ENCODE peak calls at places on chromosome 14, in six cellular contexts. One of them, this sample, is unnamed.

GRCh38 chr14:93023039-93023438 is 92.7 kb downstream of the ITPK1 start:
- DNase-seq in HepG2: peak; percentile 78
- DNase-seq in heart left ventricle: no peak
- DNase-seq in stomach: no peak
- DNase-seq in K562: peak; percentile 47
- DNase-seq in prostate gland: no peak
- DNase-seq in this sample: no peak

GRCh38 chr14:98136019-98136418 is 1136.0 kb downstream of the BCL11B start:
- DNase-seq in prostate gland: no peak
- DNase-seq in K562: no peak
- DNase-seq in HepG2: no peak
- DNase-seq in heart left ventricle: no peak
- DNase-seq in stomach: no peak
- DNase-seq in this sample: no peak

GRCh38 chr14:74907744-74908143 is 15.3 kb downstream of the RPS6KL1 start:
- DNase-seq in stomach: no peak
- DNase-seq in prostate gland: no peak
- DNase-seq in heart left ventricle: no peak
- DNase-seq in K562: no peak
- DNase-seq in HepG2: no peak
- DNase-seq in this sample: no peak

GRCh38 chr14:76775695-76776305 is 14.5 kb downstream of the VASH1 start:
- DNase-seq in heart left ventricle: no peak
- DNase-seq in stomach: no peak
- DNase-seq in K562: no peak
- DNase-seq in HepG2: no peak
- DNase-seq in prostate gland: no peak
- DNase-seq in this sample: no peak

GRCh38 chr14:54483073-54483745 is 5.6 kb downstream of the GMFB start:
- DNase-seq in K562: no peak
- DNase-seq in heart left ventricle: no peak
- DNase-seq in stomach: no peak
- DNase-seq in HepG2: peak; percentile 76
- DNase-seq in prostate gland: no peak
- DNase-seq in this sample: no peak

GRCh38 chr14:100585448-100586152 is 1.6 kb downstream of the BEGAIN start:
- DNase-seq in K562: no peak
- DNase-seq in stomach: no peak
- DNase-seq in HepG2: no peak
- DNase-seq in heart left ventricle: no peak
- DNase-seq in prostate gland: no peak
- DNase-seq in this sample: no peak

GRCh38 chr14:104202259-104203070 is 64.1 kb downstream of the KIF26A start:
- DNase-seq in heart left ventricle: no peak
- DNase-seq in prostate gland: peak; percentile 39
- DNase-seq in K562: no peak
- DNase-seq in HepG2: no peak
- DNase-seq in stomach: peak; percentile 94
- DNase-seq in this sample: no peak

GRCh38 chr14:52314521-52315354 is 626 bp downstream of the PTGER2 start:
- DNase-seq in heart left ventricle: no peak
- DNase-seq in prostate gland: no peak
- DNase-seq in K562: no peak
- DNase-seq in HepG2: no peak
- DNase-seq in stomach: peak; percentile 34
- DNase-seq in this sample: peak; percentile 42

GRCh38 chr14:99595034-99595433 is 9.0 kb downstream of the CCDC85C start:
- DNase-seq in heart left ventricle: no peak
- DNase-seq in prostate gland: no peak
- DNase-seq in stomach: no peak
- DNase-seq in HepG2: no peak
- DNase-seq in K562: no peak
- DNase-seq in this sample: no peak

GRCh38 chr14:46048127-46048526 is 603.5 kb downstream of the RPL10L start:
- DNase-seq in prostate gland: no peak
- DNase-seq in stomach: peak; percentile 27
- DNase-seq in heart left ventricle: no peak
- DNase-seq in HepG2: peak; percentile 4
- DNase-seq in K562: peak; percentile 1
- DNase-seq in this sample: no peak

GRCh38 chr14:65206448-65207096 is 104.3 kb upstream of the MAX start:
- DNase-seq in K562: no peak
- DNase-seq in HepG2: no peak
- DNase-seq in stomach: no peak
- DNase-seq in heart left ventricle: no peak
- DNase-seq in prostate gland: no peak
- DNase-seq in this sample: no peak

GRCh38 chr14:96303981-96304380 is 48.0 kb downstream of the BDKRB1 start:
- DNase-seq in heart left ventricle: no peak
- DNase-seq in K562: no peak
- DNase-seq in stomach: no peak
- DNase-seq in prostate gland: no peak
- DNase-seq in HepG2: no peak
- DNase-seq in this sample: no peak

GRCh38 chr14:104085032-104085888 is at the start of gene ASPG:
- DNase-seq in K562: peak; percentile 11
- DNase-seq in prostate gland: no peak
- DNase-seq in stomach: peak; percentile 55
- DNase-seq in heart left ventricle: peak; percentile 41
- DNase-seq in HepG2: no peak
- DNase-seq in this sample: peak; percentile 81

GRCh38 chr14:58793096-58793740 is 155.5 kb downstream of the DACT1 start:
- DNase-seq in heart left ventricle: no peak
- DNase-seq in K562: no peak
- DNase-seq in prostate gland: no peak
- DNase-seq in HepG2: no peak
- DNase-seq in stomach: no peak
- DNase-seq in this sample: no peak

GRCh38 chr14:105924951-105925591 is 398.7 kb downstream of the TMEM121 start:
- DNase-seq in K562: no peak
- DNase-seq in stomach: no peak
- DNase-seq in HepG2: no peak
- DNase-seq in heart left ventricle: no peak
- DNase-seq in prostate gland: no peak
- DNase-seq in this sample: peak; percentile 18

GRCh38 chr14:105927094-105927475 is 400.7 kb downstream of the TMEM121 start:
- DNase-seq in prostate gland: no peak
- DNase-seq in stomach: no peak
- DNase-seq in heart left ventricle: no peak
- DNase-seq in K562: no peak
- DNase-seq in HepG2: no peak
- DNase-seq in this sample: peak; percentile 31

GRCh38 chr14:105927661-105928060 is 401.3 kb downstream of the TMEM121 start:
- DNase-seq in stomach: no peak
- DNase-seq in prostate gland: no peak
- DNase-seq in K562: no peak
- DNase-seq in heart left ventricle: no peak
- DNase-seq in HepG2: no peak
- DNase-seq in this sample: peak; percentile 27

GRCh38 chr14:105926415-105927093 is 400.2 kb downstream of the TMEM121 start:
- DNase-seq in heart left ventricle: no peak
- DNase-seq in K562: no peak
- DNase-seq in HepG2: no peak
- DNase-seq in stomach: no peak
- DNase-seq in prostate gland: no peak
- DNase-seq in this sample: peak; percentile 9

DNA sequence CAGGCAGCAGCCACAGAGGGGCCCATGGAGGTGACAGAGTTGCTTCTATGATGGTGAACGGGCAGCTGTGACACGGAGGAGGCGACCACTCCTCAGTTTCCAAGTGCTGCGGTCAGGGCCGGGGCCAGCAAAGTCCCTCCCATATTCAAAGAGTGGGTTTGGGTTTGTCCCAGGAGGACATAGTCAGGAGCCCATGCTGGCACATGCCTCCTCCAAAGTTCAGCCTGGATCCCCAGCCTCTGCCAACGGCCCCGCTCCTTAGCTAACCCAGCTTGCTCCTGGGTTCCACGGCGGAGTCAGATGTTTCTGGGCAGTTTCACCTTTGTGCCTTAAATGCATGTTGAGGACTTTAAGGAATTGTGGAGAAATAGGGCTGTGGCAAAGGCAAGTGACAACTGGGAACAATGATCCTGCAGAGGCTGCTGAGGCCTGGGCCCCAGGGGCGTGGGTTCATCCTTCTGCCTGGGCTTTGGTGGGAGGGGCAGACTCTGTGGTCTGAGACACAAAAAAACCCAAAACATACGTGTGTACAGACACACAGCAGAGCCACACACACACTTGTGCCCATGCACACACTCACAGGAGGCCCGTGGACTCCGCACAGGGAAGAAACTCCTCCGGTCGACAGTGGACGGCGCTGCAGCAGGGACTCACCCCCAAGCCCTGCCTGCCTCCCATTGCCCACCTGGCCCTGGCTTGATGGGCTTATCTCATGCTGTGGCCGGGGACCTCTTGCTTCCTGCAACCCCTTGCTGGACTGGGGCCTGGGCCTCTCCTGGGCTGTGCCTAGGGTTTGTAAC is 399.4 kb downstream of the TMEM121 start:
- DNase-seq in prostate gland: no peak
- DNase-seq in stomach: no peak
- DNase-seq in heart left ventricle: peak; percentile 3
- DNase-seq in HepG2: no peak
- DNase-seq in K562: no peak
- DNase-seq in this sample: peak; percentile 14
- H3K9me3 ChIP-seq in prostate gland: no peaks in the 10 kb centered on the region
- H3K9me3 ChIP-seq in stomach: peaks cover 10% of the 10 kb centered on the region
- H3K9me3 ChIP-seq in heart left ventricle: peaks cover 12% of the 10 kb centered on the region
- H3K9me3 ChIP-seq in HepG2: no peaks in the 10 kb centered on the region
- H3K9me3 ChIP-seq in K562: no peaks in the 10 kb centered on the region
- H3K9me3 ChIP-seq in this sample: no peaks in the 10 kb centered on the region

GRCh38 chr14:105859717-105860614 is 333.6 kb downstream of the TMEM121 start:
- DNase-seq in K562: no peak
- DNase-seq in heart left ventricle: no peak
- DNase-seq in stomach: peak; percentile 25
- DNase-seq in HepG2: no peak
- DNase-seq in prostate gland: no peak
- DNase-seq in this sample: peak; percentile 16
- H3K9me3 ChIP-seq in K562: no peaks in the 10 kb centered on the region
- H3K9me3 ChIP-seq in heart left ventricle: no peaks in the 10 kb centered on the region
- H3K9me3 ChIP-seq in stomach: no peaks in the 10 kb centered on the region
- H3K9me3 ChIP-seq in HepG2: no peaks in the 10 kb centered on the region
- H3K9me3 ChIP-seq in prostate gland: no peaks in the 10 kb centered on the region
- H3K9me3 ChIP-seq in this sample: no peaks in the 10 kb centered on the region

GRCh38 chr14:28773917-28774691 is 7.5 kb downstream of the FOXG1 start:
- DNase-seq in stomach: no peak
- DNase-seq in K562: peak; percentile 43
- DNase-seq in HepG2: no peak
- DNase-seq in heart left ventricle: no peak
- DNase-seq in prostate gland: no peak
- DNase-seq in this sample: no peak
- H3K9me3 ChIP-seq in stomach: peaks cover 3% of the 10 kb centered on the region
- H3K9me3 ChIP-seq in K562: no peaks in the 10 kb centered on the region
- H3K9me3 ChIP-seq in HepG2: no peaks in the 10 kb centered on the region
- H3K9me3 ChIP-seq in heart left ventricle: no peaks in the 10 kb centered on the region
- H3K9me3 ChIP-seq in prostate gland: no peaks in the 10 kb centered on the region
- H3K9me3 ChIP-seq in this sample: no peaks in the 10 kb centered on the region

GRCh38 chr14:105894125-105894977 is 368.0 kb downstream of the TMEM121 start:
- DNase-seq in prostate gland: no peak
- DNase-seq in heart left ventricle: no peak
- DNase-seq in stomach: no peak
- DNase-seq in K562: no peak
- DNase-seq in HepG2: no peak
- DNase-seq in this sample: peak; percentile 11

GRCh38 chr14:105897725-105898113 is 371.3 kb downstream of the TMEM121 start:
- DNase-seq in heart left ventricle: peak; percentile 2
- DNase-seq in prostate gland: no peak
- DNase-seq in stomach: no peak
- DNase-seq in K562: no peak
- DNase-seq in HepG2: no peak
- DNase-seq in this sample: no peak

GRCh38 chr14:105898482-105899010 is 372.2 kb downstream of the TMEM121 start:
- DNase-seq in stomach: no peak
- DNase-seq in prostate gland: no peak
- DNase-seq in HepG2: no peak
- DNase-seq in heart left ventricle: peak; percentile 2
- DNase-seq in K562: no peak
- DNase-seq in this sample: no peak

GRCh38 chr14:105891631-105892452 is 365.5 kb downstream of the TMEM121 start:
- DNase-seq in HepG2: no peak
- DNase-seq in K562: no peak
- DNase-seq in prostate gland: no peak
- DNase-seq in stomach: peak; percentile 17
- DNase-seq in heart left ventricle: peak; percentile 2
- DNase-seq in this sample: no peak

GRCh38 chr14:105894978-105895881 is 368.8 kb downstream of the TMEM121 start:
- DNase-seq in heart left ventricle: peak; percentile 5
- DNase-seq in prostate gland: no peak
- DNase-seq in stomach: no peak
- DNase-seq in K562: no peak
- DNase-seq in HepG2: no peak
- DNase-seq in this sample: peak; percentile 13
- H3K9me3 ChIP-seq in heart left ventricle: no peaks in the 10 kb centered on the region
- H3K9me3 ChIP-seq in prostate gland: no peaks in the 10 kb centered on the region
- H3K9me3 ChIP-seq in stomach: no peaks in the 10 kb centered on the region
- H3K9me3 ChIP-seq in K562: no peaks in the 10 kb centered on the region
- H3K9me3 ChIP-seq in HepG2: no peaks in the 10 kb centered on the region
- H3K9me3 ChIP-seq in this sample: no peaks in the 10 kb centered on the region

GRCh38 chr14:30998100-30998706 is 27.2 kb upstream of the AP4S1 start:
- DNase-seq in HepG2: no peak
- DNase-seq in heart left ventricle: no peak
- DNase-seq in stomach: no peak
- DNase-seq in prostate gland: no peak
- DNase-seq in K562: no peak
- DNase-seq in this sample: no peak

GRCh38 chr14:30996892-30997659 is 28.4 kb upstream of the AP4S1 start:
- DNase-seq in HepG2: no peak
- DNase-seq in K562: no peak
- DNase-seq in prostate gland: no peak
- DNase-seq in heart left ventricle: no peak
- DNase-seq in stomach: no peak
- DNase-seq in this sample: no peak

GRCh38 chr14:30999038-30999773 is 26.2 kb upstream of the AP4S1 start:
- DNase-seq in prostate gland: no peak
- DNase-seq in stomach: no peak
- DNase-seq in K562: no peak
- DNase-seq in heart left ventricle: no peak
- DNase-seq in HepG2: no peak
- DNase-seq in this sample: no peak

GRCh38 chr14:31001339-31001658 is 24.1 kb upstream of the AP4S1 start:
- DNase-seq in prostate gland: no peak
- DNase-seq in HepG2: no peak
- DNase-seq in heart left ventricle: no peak
- DNase-seq in K562: no peak
- DNase-seq in stomach: no peak
- DNase-seq in this sample: no peak

GRCh38 chr14:31000629-31001338 is 24.7 kb upstream of the AP4S1 start:
- DNase-seq in heart left ventricle: no peak
- DNase-seq in K562: no peak
- DNase-seq in prostate gland: no peak
- DNase-seq in stomach: no peak
- DNase-seq in HepG2: no peak
- DNase-seq in this sample: no peak
- H3K9me3 ChIP-seq in heart left ventricle: peaks cover 22% of the 10 kb centered on the region
- H3K9me3 ChIP-seq in K562: peaks cover 7% of the 10 kb centered on the region
- H3K9me3 ChIP-seq in prostate gland: no peaks in the 10 kb centered on the region
- H3K9me3 ChIP-seq in stomach: no peaks in the 10 kb centered on the region
- H3K9me3 ChIP-seq in HepG2: peaks cover 18% of the 10 kb centered on the region
- H3K9me3 ChIP-seq in this sample: no peaks in the 10 kb centered on the region

This sample was measured in right lobe of liver.